ENCODE peak calls at places on chromosome 4, in six cellular contexts. V is omental fat pad, U is astrocyte of the spinal cord, S is lower lobe of right lung, H is neural crest cell, B is GM20000. N is an unnamed sample.
A peak's percentile ranks its signal among the peaks of the same experiment; 100 is the strongest.

GRCh38 chr4:155906554-155907247 is 3.2 kb downstream of the TDO2 start:
- DNase-seq in U (peak; percentile 98), B (no peak), V (no peak), S (no peak), H (no peak), N (no peak)

GRCh38 chr4:48127231-48127881 is 6.7 kb downstream of the TXK start:
- DNase-seq in S (no peak), B (no peak), U (no peak), H (no peak), V (no peak), N (no peak)

GRCh38 chr4:115110191-115111166 is 2.9 kb downstream of the NDST4 start:
- DNase-seq in H (no peak), S (no peak), V (no peak), U (peak; percentile 20), B (no peak), N (no peak)

GRCh38 chr4:86357608-86358007 is 2.2 kb downstream of the MAPK10 start:
- DNase-seq in V (no peak), B (no peak), S (no peak), H (no peak), U (no peak), N (no peak)

GRCh38 chr4:129968366-129968765 is 872.4 kb downstream of the C4orf33 start:
- DNase-seq in H (no peak), S (no peak), U (no peak), V (no peak), B (no peak), N (no peak)

GRCh38 chr4:88012652-88013051 is 5.2 kb downstream of the PKD2 start:
- DNase-seq in H (no peak), V (no peak), S (no peak), B (peak; percentile 52), U (no peak), N (no peak)

GRCh38 chr4:135316266-135316779 is 1114.7 kb upstream of the PABPC4L start:
- DNase-seq in V (no peak), U (no peak), S (no peak), H (no peak), B (no peak), N (no peak)

GRCh38 chr4:108135549-108136209 is 33.1 kb downstream of the LEF1 start:
- DNase-seq in U (no peak), V (no peak), H (peak; percentile 32), B (no peak), S (no peak), N (no peak)

GRCh38 chr4:98663226-98664006 is 5.0 kb upstream of the TSPAN5 start:
- DNase-seq in S (no peak), B (peak; percentile 77), H (no peak), V (no peak), U (no peak), N (no peak)

DNA sequence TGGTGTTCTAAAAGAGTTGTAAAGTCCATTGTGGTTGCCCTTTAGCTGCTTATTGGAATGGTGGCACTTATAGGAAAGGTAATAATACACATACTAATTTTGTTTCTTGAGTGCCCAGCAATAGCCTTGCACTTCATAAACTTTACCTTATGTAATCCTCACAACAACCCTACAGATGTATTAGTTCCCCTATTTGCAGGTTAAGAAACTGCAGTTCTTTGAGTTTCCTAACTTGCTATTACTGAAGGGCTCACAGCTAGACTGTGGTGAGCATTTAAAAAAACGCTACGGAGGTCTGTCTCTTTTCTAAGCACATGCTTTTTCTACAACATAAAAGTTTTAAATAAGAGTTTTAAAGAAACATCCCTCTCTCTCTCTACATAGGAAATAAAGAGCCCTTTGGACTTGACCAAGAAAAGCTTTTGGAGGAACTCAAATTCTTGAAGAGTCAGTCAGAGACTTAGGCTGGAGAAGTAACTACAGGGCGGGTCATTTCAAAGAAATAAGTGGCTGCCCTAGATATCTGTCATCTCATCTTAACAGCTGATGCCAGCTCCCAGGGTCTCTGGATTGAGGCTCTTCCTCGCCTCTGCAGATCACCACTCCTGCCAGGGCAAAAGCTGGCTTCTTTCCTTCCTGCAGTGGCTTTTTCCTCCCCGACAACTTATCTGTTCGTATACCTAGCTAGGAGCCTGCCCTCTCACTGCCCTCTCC is 42.0 kb upstream of the FBXW7 start:
- DNase-seq in U (no peak), B (no peak), H (no peak), S (no peak), V (no peak), N (no peak)
- TF ChIP-seq CTCF in U (no peak), B (no peak), H (no peak), S (no peak), V (no peak), N (no peak)

GRCh38 chr4:20778896-20779295 is 78.6 kb downstream of the PACRGL start:
- DNase-seq in H (no peak), U (no peak), B (no peak), V (no peak), S (no peak), N (no peak)

GRCh38 chr4:20773144-20773997 is 73.1 kb downstream of the PACRGL start:
- DNase-seq in H (peak; percentile 59), V (no peak), B (peak; percentile 41), S (peak; percentile 47), U (peak; percentile 73), N (no peak)
- TF ChIP-seq CTCF in H (peak; percentile 85), V (no peak), B (peak; percentile 47), S (peak; percentile 70), U (peak; percentile 74), N (peak; percentile 45)

DNA sequence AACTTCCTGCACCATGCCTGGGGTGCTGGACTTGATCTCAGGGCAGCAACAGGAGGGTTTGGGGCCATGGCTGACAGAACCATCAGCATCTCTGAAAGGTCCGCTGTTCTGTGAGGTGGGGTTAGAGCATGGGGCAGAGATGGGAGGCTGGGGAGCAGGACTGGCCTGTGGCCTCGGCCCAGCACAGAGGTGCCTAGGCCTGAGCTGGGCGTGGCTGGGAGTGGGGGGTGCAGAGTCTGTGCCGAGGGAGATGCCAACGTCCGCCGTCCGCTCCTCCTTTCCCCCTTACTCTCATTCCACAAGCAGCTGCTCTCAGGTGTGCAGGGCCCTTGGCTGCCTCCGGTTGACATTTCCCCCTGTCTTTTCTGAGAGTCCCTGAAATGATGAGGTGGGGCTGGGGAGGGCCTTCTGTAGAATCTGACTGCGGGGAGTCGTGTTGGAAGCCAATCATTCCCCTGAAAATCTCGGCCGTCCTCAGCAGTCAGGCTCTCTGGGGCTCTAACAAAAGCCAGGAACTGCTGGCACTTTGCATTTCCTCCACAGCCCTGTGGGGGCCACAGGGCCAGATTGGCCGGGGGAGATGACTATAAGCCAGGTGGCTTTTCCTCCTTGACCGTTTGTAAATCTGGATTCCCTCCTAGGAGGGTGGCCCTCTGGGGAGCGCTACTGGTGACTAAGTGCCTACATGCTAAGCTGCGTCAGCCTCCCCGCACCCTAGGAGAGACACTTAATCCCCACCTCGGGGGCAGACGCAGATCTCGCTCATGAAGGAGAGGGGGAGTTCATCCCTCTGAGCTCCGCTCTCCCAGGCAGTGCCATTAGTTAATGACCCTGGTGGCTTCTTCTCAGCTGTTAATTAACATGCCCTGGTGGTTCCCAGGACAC is 41.2 kb downstream of the EVC start:
- DNase-seq in U (peak; percentile 77), S (no peak), V (no peak), H (no peak), B (no peak), N (no peak)
- TF ChIP-seq CTCF in U (no peak), S (no peak), V (no peak), H (no peak), B (no peak), N (no peak)

GRCh38 chr4:76316131-76316530 is 9.6 kb downstream of the STBD1 start:
- DNase-seq in V (no peak), H (no peak), U (no peak), S (no peak), B (no peak), N (no peak)
- TF ChIP-seq CTCF in V (no peak), H (no peak), U (no peak), S (no peak), B (no peak), N (no peak)

GRCh38 chr4:37431417-37431743 is 186.8 kb downstream of the NWD2 start:
- DNase-seq in S (no peak), B (no peak), U (no peak), V (no peak), H (no peak), N (no peak)
- TF ChIP-seq CTCF in S (no peak), B (no peak), U (no peak), V (no peak), H (no peak), N (no peak)

DNA sequence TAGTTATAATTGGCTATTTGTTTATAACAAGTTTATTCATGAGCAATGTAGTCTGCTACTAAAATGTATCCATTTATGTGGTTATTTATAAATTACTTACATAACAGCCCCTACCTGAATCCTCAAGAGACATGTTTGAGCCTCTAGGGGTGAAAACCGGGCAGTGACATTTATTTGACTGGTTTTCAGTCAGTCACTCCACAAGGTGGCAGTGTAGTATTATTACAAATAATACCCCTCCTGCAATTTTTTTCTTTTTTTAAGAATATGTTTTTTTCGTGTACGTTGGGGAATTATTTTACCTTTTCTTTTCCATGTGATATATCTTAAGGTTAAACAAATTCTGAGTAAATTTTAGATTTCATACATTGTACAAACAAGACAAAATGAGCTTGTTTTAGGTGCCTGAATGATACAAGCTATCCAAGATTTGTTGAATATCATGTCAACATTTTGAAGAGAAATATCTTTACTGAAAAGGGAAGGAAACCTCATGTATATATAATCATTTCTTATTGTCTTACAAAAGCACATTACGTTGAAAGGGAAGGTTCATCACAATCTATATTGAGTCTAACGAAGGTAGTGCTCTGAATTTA is 598.7 kb upstream of the TECRL start:
- DNase-seq in H (peak; percentile 15), S (no peak), B (peak; percentile 10), V (no peak), U (peak; percentile 66), N (no peak)
- TF ChIP-seq CTCF in H (peak; percentile 83), S (peak; percentile 51), B (no peak), V (no peak), U (peak; percentile 57), N (peak; percentile 50)

DNA sequence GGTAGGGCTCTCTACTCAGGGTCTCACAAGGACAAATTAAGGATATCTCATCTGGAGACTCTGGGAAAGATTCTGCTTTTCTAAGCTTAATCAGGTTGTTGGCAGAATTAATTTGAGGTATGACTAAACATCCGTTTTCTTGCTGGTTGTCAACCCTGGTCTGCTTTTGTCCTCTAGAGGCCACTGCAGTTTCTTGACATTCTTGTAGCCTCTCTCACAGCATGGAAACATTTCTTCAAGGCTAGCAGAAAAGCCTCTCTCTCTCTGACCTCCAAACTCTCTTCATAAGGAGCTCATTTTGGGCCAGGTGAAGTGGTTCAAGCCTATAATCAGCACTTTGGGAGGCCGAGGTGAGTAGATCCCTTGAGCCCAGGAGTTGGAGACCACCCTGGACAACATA is 749.5 kb upstream of the PCDH7 start:
- DNase-seq in S (no peak), V (no peak), H (no peak), B (no peak), U (peak; percentile 1), N (no peak)
- TF ChIP-seq CTCF in S (no peak), V (no peak), H (peak; percentile 39), B (no peak), U (peak; percentile 35), N (no peak)

DNA sequence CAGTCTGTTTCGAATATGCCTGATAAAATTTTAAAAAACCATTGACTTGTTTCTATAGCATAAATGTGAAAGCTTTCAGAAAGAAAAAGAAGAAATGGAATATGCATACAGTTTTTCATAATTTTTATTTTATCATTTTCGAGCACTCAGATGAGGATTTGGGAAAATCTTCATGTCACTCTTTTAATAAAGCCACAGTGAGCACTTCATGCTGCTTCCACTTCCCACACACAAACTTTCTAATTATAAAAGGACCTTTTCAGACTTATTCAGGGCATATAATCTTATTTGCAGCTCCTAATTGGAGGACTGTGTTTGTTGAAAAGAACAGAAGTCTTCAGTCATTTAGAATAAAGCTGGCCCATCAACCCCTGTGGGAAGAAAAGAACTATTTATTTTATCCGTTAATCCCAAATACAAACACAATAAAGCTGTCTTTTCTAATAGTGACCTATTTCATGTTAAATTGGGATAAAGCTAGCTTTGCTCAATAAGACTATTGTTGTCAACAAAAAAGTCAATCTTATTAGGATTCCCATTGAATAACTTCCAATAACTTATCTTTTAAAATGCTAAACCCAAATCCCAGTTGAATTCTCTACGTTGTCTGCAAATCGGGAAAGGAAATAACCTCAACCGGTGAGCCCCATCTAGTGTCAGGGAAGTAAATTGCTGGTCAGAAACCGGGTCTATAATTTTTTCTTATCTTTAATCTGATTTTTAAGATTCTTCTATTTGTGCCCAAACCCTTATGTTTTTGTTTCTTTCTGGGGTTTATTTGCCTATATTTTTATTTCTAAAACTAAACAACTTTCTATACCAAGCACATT is 211.5 kb downstream of the PDGFRA start:
- DNase-seq in U (peak; percentile 48), S (no peak), B (no peak), H (peak; percentile 17), V (no peak), N (no peak)
- TF ChIP-seq CTCF in U (peak; percentile 61), S (peak; percentile 63), B (no peak), H (peak; percentile 80), V (no peak), N (peak; percentile 49)